ENCODE peak calls at places on chromosomes 4 and X, in five cellular contexts. V, U, R, K and O are unnamed samples.

GRCh38 chrX:57156397-57157049 is 19.3 kb upstream of the SPIN2A start:
- DNase-seq in V (no peak), U (no peak), R (peak; percentile 37), K (no peak), O (peak; percentile 53)

GRCh38 chrX:53188763-53189162 is 36.2 kb downstream of the KDM5C start:
- DNase-seq in V (no peak), U (no peak), R (no peak), K (no peak), O (no peak)

GRCh38 chr4:90028460-90028859 is 98.7 kb upstream of the CCSER1 start:
- DNase-seq in V (no peak), U (no peak), R (no peak), K (no peak), O (no peak)

GRCh38 chr4:52051615-52052474 is 741 bp downstream of the SPATA18 start:
- DNase-seq in V (peak; percentile 82), U (no peak), R (peak; percentile 82), K (peak; percentile 86), O (peak; percentile 82)

GRCh38 chrX:18353931-18354368 is 538 bp downstream of the SCML2 start:
- DNase-seq in V (peak; percentile 31), U (no peak), R (no peak), K (no peak), O (peak; percentile 8)

GRCh38 chrX:123756320-123756719 is 23.5 kb upstream of the THOC2 start:
- DNase-seq in V (no peak), U (no peak), R (no peak), K (no peak), O (no peak)

GRCh38 chrX:25726539-25726938 is 411.6 kb upstream of the MAGEB18 start:
- DNase-seq in V (no peak), U (no peak), R (no peak), K (no peak), O (no peak)

GRCh38 chrX:150569155-150569477 is 695 bp downstream of the MTM1 start:
- DNase-seq in V (no peak), U (no peak), R (peak; percentile 34), K (no peak), O (peak; percentile 47)

GRCh38 chr4:160848901-160849735 is 1314.7 kb downstream of the FSTL5 start:
- DNase-seq in V (no peak), U (no peak), R (no peak), K (no peak), O (no peak)

GRCh38 chr4:187606581-187606980 is 389.0 kb upstream of the ZFP42 start:
- DNase-seq in V (no peak), U (no peak), R (no peak), K (no peak), O (peak; percentile 15)

GRCh38 chr4:85829276-85830051 is 354.5 kb downstream of the ARHGAP24 start:
- DNase-seq in V (no peak), U (no peak), R (no peak), K (no peak), O (no peak)

GRCh38 chrX:30570505-30570904 is 7.1 kb downstream of the TASL start:
- DNase-seq in V (no peak), U (no peak), R (no peak), K (no peak), O (no peak)

GRCh38 chr4:99811850-99812249 is 4.8 kb upstream of the DAPP1 start:
- DNase-seq in V (no peak), U (no peak), R (no peak), K (no peak), O (peak; percentile 45)

GRCh38 chr4:126445596-126445995 is 1130.8 kb downstream of the FAT4 start:
- DNase-seq in V (no peak), U (no peak), R (no peak), K (no peak), O (no peak)

GRCh38 chr4:6695660-6696581 is 2.2 kb downstream of the S100P start:
- DNase-seq in V (peak; percentile 76), U (no peak), R (peak; percentile 83), K (no peak), O (peak; percentile 71)

GRCh38 chrX:6283826-6284225 is 55.2 kb upstream of the NLGN4X start:
- DNase-seq in V (no peak), U (no peak), R (no peak), K (no peak), O (no peak)

GRCh38 chr4:17633600-17633999 is 19.2 kb downstream of the MED28 start:
- DNase-seq in V (no peak), U (no peak), R (no peak), K (peak; percentile 68), O (no peak)

GRCh38 chr4:182698212-182698611 is 219.0 kb downstream of the DCTD start:
- DNase-seq in V (no peak), U (no peak), R (no peak), K (no peak), O (no peak)

GRCh38 chrX:133852837-133853236 is 132.6 kb downstream of the GPC3 start:
- DNase-seq in V (no peak), U (no peak), R (no peak), K (no peak), O (no peak)

GRCh38 chr4:149347139-149347538 is 468.5 kb downstream of the IQCM start:
- DNase-seq in V (no peak), U (no peak), R (no peak), K (no peak), O (no peak)

GRCh38 chr4:110009526-110009925 is 96.8 kb downstream of the EGF start:
- DNase-seq in V (no peak), U (no peak), R (no peak), K (no peak), O (no peak)

GRCh38 chr4:105387466-105387865 is 86.4 kb downstream of the PPA2 start:
- DNase-seq in V (no peak), U (no peak), R (no peak), K (no peak), O (no peak)

GRCh38 chrX:12548746-12549145 is 242.5 kb upstream of the PRPS2 start:
- DNase-seq in V (no peak), U (no peak), R (no peak), K (no peak), O (no peak)

GRCh38 chr4:74152841-74153240 is 5.1 kb upstream of the MTHFD2L start:
- DNase-seq in V (no peak), U (no peak), R (no peak), K (no peak), O (no peak)

GRCh38 chrX:37825225-37825842 is 22.0 kb downstream of the DYNLT3 start:
- DNase-seq in V (no peak), U (peak; percentile 20), R (peak; percentile 57), K (no peak), O (peak; percentile 58)

GRCh38 chr4:87031946-87032345 is 97.1 kb downstream of the AFF1 start:
- DNase-seq in V (no peak), U (no peak), R (no peak), K (no peak), O (no peak)

GRCh38 chrX:12137982-12138365 is 299 bp upstream of the FRMPD4 start:
- DNase-seq in V (no peak), U (no peak), R (no peak), K (no peak), O (no peak)

GRCh38 chr4:2941138-2942036 is 21.8 kb downstream of the NOP14 start:
- DNase-seq in V (peak; percentile 25), U (no peak), R (no peak), K (peak; percentile 83), O (peak; percentile 7)

GRCh38 chr4:2942037-2942531 is 21.1 kb downstream of the NOP14 start:
- DNase-seq in V (peak; percentile 14), U (no peak), R (no peak), K (peak; percentile 59), O (peak; percentile 11)

GRCh38 chr4:2944091-2944482 is 19.1 kb downstream of the NOP14 start:
- DNase-seq in V (peak; percentile 8), U (no peak), R (no peak), K (peak; percentile 60), O (no peak)

GRCh38 chr4:2943364-2944090 is 19.7 kb downstream of the NOP14 start:
- DNase-seq in V (peak; percentile 14), U (no peak), R (no peak), K (peak; percentile 83), O (no peak)

GRCh38 chr4:2942532-2943363 is 20.5 kb downstream of the NOP14 start:
- DNase-seq in V (peak; percentile 19), U (no peak), R (peak; percentile 76), K (peak; percentile 88), O (peak; percentile 86)
- TF ChIP-seq POLR2A in V (no peak), U (no peak), R (no peak), K (no peak), O (peak; percentile 49)

GRCh38 chrX:130173190-130173895 is 1.6 kb downstream of the RAB33A start:
- DNase-seq in V (no peak), U (no peak), R (no peak), K (peak; percentile 86), O (peak; percentile 54)
- TF ChIP-seq POLR2A in V (no peak), U (no peak), R (no peak), K (no peak), O (no peak)

GRCh38 chr4:40194602-40195161 is 2.1 kb upstream of the RHOH start:
- DNase-seq in V (no peak), U (no peak), R (no peak), K (no peak), O (peak; percentile 46)

GRCh38 chr4:40197879-40198689 is 1.3 kb downstream of the RHOH start:
- DNase-seq in V (no peak), U (no peak), R (no peak), K (no peak), O (peak; percentile 22)

GRCh38 chr4:40196260-40196659 is 571 bp upstream of the RHOH start:
- DNase-seq in V (no peak), U (no peak), R (no peak), K (no peak), O (no peak)

GRCh38 chr4:40195182-40196177 is 1.4 kb upstream of the RHOH start:
- DNase-seq in V (no peak), U (no peak), R (no peak), K (no peak), O (no peak)

GRCh38 chr4:40196724-40197281 is at the start of gene RHOH:
- DNase-seq in V (no peak), U (no peak), R (peak; percentile 42), K (no peak), O (peak; percentile 76)
- TF ChIP-seq POLR2A in V (peak; percentile 14), U (no peak), R (no peak), K (no peak), O (peak; percentile 68)

GRCh38 chr4:25861951-25862410 is 807 bp downstream of the SEL1L3 start:
- DNase-seq in V (peak; percentile 37), U (no peak), R (no peak), K (no peak), O (peak; percentile 27)
- TF ChIP-seq POLR2A in V (no peak), U (no peak), R (no peak), K (no peak), O (no peak)